ENCODE peak calls at places on chromosomes 16 and 17, in eight cellular contexts. One of them, this sample, is unnamed.

GRCh38 chr16:66561381-66562080 is 4.7 kb upstream of the CMTM1 start:
- DNase-seq in astrocyte of the spinal cord: no peak
- DNase-seq in nucleus accumbens: no peak
- DNase-seq in pancreas: no peak
- DNase-seq in stimulated activated CD4-positive, alpha-beta T cell treated with anti-CD3 and anti-CD28 coated beads, Interleukin-12 subunit alpha, Interleukin-12 subunit beta, amount 100 ng/mL, for 4 hours: no peak
- DNase-seq in fibroblast of villous mesenchyme: no peak
- DNase-seq in activated T-cell treated with anti-CD3 and anti-CD28 coated beads for 1 hour: no peak
- DNase-seq in progenitor cell of endocrine pancreas: no peak
- DNase-seq in this sample: no peak

GRCh38 chr17:78040561-78041400 is 82.3 kb downstream of the TNRC6C start:
- DNase-seq in astrocyte of the spinal cord: peak
- DNase-seq in nucleus accumbens: peak
- DNase-seq in pancreas: peak
- DNase-seq in stimulated activated CD4-positive, alpha-beta T cell treated with anti-CD3 and anti-CD28 coated beads, Interleukin-12 subunit alpha, Interleukin-12 subunit beta, amount 100 ng/mL, for 4 hours: peak
- DNase-seq in fibroblast of villous mesenchyme: peak
- DNase-seq in activated T-cell treated with anti-CD3 and anti-CD28 coated beads for 1 hour: peak
- DNase-seq in progenitor cell of endocrine pancreas: no peak
- DNase-seq in this sample: no peak

GRCh38 chr17:63987616-63988478 is 10.3 kb upstream of the PRR29 start:
- DNase-seq in astrocyte of the spinal cord: no peak
- DNase-seq in nucleus accumbens: no peak
- DNase-seq in pancreas: no peak
- DNase-seq in stimulated activated CD4-positive, alpha-beta T cell treated with anti-CD3 and anti-CD28 coated beads, Interleukin-12 subunit alpha, Interleukin-12 subunit beta, amount 100 ng/mL, for 4 hours: no peak
- DNase-seq in fibroblast of villous mesenchyme: no peak
- DNase-seq in activated T-cell treated with anti-CD3 and anti-CD28 coated beads for 1 hour: no peak
- DNase-seq in progenitor cell of endocrine pancreas: no peak
- DNase-seq in this sample: no peak

GRCh38 chr17:57523926-57524634 is 221.0 kb downstream of the CCDC182 start:
- DNase-seq in astrocyte of the spinal cord: peak
- DNase-seq in nucleus accumbens: no peak
- DNase-seq in pancreas: peak
- DNase-seq in stimulated activated CD4-positive, alpha-beta T cell treated with anti-CD3 and anti-CD28 coated beads, Interleukin-12 subunit alpha, Interleukin-12 subunit beta, amount 100 ng/mL, for 4 hours: no peak
- DNase-seq in fibroblast of villous mesenchyme: no peak
- DNase-seq in activated T-cell treated with anti-CD3 and anti-CD28 coated beads for 1 hour: no peak
- DNase-seq in progenitor cell of endocrine pancreas: no peak
- DNase-seq in this sample: no peak

GRCh38 chr17:64505320-64506200 is 529 bp downstream of the DDX5 start:
- DNase-seq in astrocyte of the spinal cord: peak
- DNase-seq in nucleus accumbens: peak
- DNase-seq in pancreas: peak
- DNase-seq in stimulated activated CD4-positive, alpha-beta T cell treated with anti-CD3 and anti-CD28 coated beads, Interleukin-12 subunit alpha, Interleukin-12 subunit beta, amount 100 ng/mL, for 4 hours: peak
- DNase-seq in fibroblast of villous mesenchyme: peak
- DNase-seq in activated T-cell treated with anti-CD3 and anti-CD28 coated beads for 1 hour: peak
- DNase-seq in progenitor cell of endocrine pancreas: peak
- DNase-seq in this sample: peak

GRCh38 chr17:80834896-80835281 is 156.8 kb upstream of the CHMP6 start:
- DNase-seq in astrocyte of the spinal cord: no peak
- DNase-seq in nucleus accumbens: no peak
- DNase-seq in pancreas: no peak
- DNase-seq in stimulated activated CD4-positive, alpha-beta T cell treated with anti-CD3 and anti-CD28 coated beads, Interleukin-12 subunit alpha, Interleukin-12 subunit beta, amount 100 ng/mL, for 4 hours: no peak
- DNase-seq in fibroblast of villous mesenchyme: no peak
- DNase-seq in activated T-cell treated with anti-CD3 and anti-CD28 coated beads for 1 hour: no peak
- DNase-seq in progenitor cell of endocrine pancreas: no peak
- DNase-seq in this sample: no peak

GRCh38 chr17:42118545-42118944 is 2.6 kb downstream of the KAT2A start:
- DNase-seq in astrocyte of the spinal cord: peak
- DNase-seq in nucleus accumbens: no peak
- DNase-seq in pancreas: no peak
- DNase-seq in stimulated activated CD4-positive, alpha-beta T cell treated with anti-CD3 and anti-CD28 coated beads, Interleukin-12 subunit alpha, Interleukin-12 subunit beta, amount 100 ng/mL, for 4 hours: peak
- DNase-seq in fibroblast of villous mesenchyme: peak
- DNase-seq in activated T-cell treated with anti-CD3 and anti-CD28 coated beads for 1 hour: no peak
- DNase-seq in progenitor cell of endocrine pancreas: no peak
- DNase-seq in this sample: peak

GRCh38 chr17:45127583-45128300 is 4.6 kb downstream of the PLCD3 start:
- DNase-seq in astrocyte of the spinal cord: peak
- DNase-seq in nucleus accumbens: no peak
- DNase-seq in pancreas: peak
- DNase-seq in stimulated activated CD4-positive, alpha-beta T cell treated with anti-CD3 and anti-CD28 coated beads, Interleukin-12 subunit alpha, Interleukin-12 subunit beta, amount 100 ng/mL, for 4 hours: no peak
- DNase-seq in fibroblast of villous mesenchyme: peak
- DNase-seq in activated T-cell treated with anti-CD3 and anti-CD28 coated beads for 1 hour: no peak
- DNase-seq in progenitor cell of endocrine pancreas: no peak
- DNase-seq in this sample: no peak

GRCh38 chr17:15377608-15378007 is 36.2 kb upstream of the TEKT3 start:
- DNase-seq in astrocyte of the spinal cord: peak
- DNase-seq in nucleus accumbens: peak
- DNase-seq in pancreas: peak
- DNase-seq in stimulated activated CD4-positive, alpha-beta T cell treated with anti-CD3 and anti-CD28 coated beads, Interleukin-12 subunit alpha, Interleukin-12 subunit beta, amount 100 ng/mL, for 4 hours: no peak
- DNase-seq in fibroblast of villous mesenchyme: peak
- DNase-seq in activated T-cell treated with anti-CD3 and anti-CD28 coated beads for 1 hour: no peak
- DNase-seq in progenitor cell of endocrine pancreas: no peak
- DNase-seq in this sample: no peak

This sample was measured in endothelial cell.